ENCODE peak calls at places on chromosomes 6 and 20, in seven cellular contexts. K, P, U, V, W, A and O are unnamed samples.

GRCh38 chr6:24242924-24243323 is 114.9 kb downstream of the DCDC2 start:
- DNase-seq in K (no peak), P (no peak), U (no peak), V (no peak), W (no peak), A (no peak), O (no peak)

GRCh38 chr20:16922834-16923233 is 174.7 kb downstream of the OTOR start:
- DNase-seq in K (peak; percentile 48), P (peak; percentile 91), U (peak; percentile 81), V (no peak), W (no peak), A (peak; percentile 78), O (peak; percentile 90)

GRCh38 chr6:147154454-147154853 is 49.8 kb upstream of the STXBP5 start:
- DNase-seq in K (peak; percentile 30), P (no peak), U (peak; percentile 75), V (no peak), W (peak; percentile 9), A (peak; percentile 72), O (peak; percentile 79)

GRCh38 chr20:47318027-47318595 is 38.4 kb downstream of the ZMYND8 start:
- DNase-seq in K (peak; percentile 88), P (peak; percentile 37), U (peak; percentile 79), V (no peak), W (peak; percentile 94), A (no peak), O (peak; percentile 79)

GRCh38 chr20:44040202-44040915 is 125.7 kb downstream of the TOX2 start:
- DNase-seq in K (no peak), P (no peak), U (no peak), V (no peak), W (no peak), A (no peak), O (no peak)

GRCh38 chr6:158544428-158544827 is 15.5 kb upstream of the TMEM181 start:
- DNase-seq in K (no peak), P (no peak), U (no peak), V (no peak), W (no peak), A (no peak), O (no peak)

GRCh38 chr6:165864218-165864617 is 201.2 kb upstream of the PDE10A start:
- DNase-seq in K (no peak), P (no peak), U (no peak), V (no peak), W (no peak), A (no peak), O (no peak)

GRCh38 chr6:74001091-74001490 is 305.1 kb downstream of the CD109 start:
- DNase-seq in K (no peak), P (no peak), U (no peak), V (no peak), W (no peak), A (no peak), O (no peak)

GRCh38 chr20:34997171-34997570 is 41.5 kb downstream of the MYH7B start:
- DNase-seq in K (no peak), P (no peak), U (peak; percentile 27), V (no peak), W (no peak), A (no peak), O (peak; percentile 46)

GRCh38 chr6:81696505-81696904 is 56.0 kb downstream of the TENT5A start:
- DNase-seq in K (no peak), P (no peak), U (no peak), V (peak; percentile 44), W (peak; percentile 25), A (peak; percentile 16), O (peak; percentile 58)

GRCh38 chr20:48703107-48703506 is 124.7 kb downstream of the PREX1 start:
- DNase-seq in K (no peak), P (no peak), U (no peak), V (no peak), W (no peak), A (no peak), O (no peak)

GRCh38 chr20:62899633-62900051 is 26.7 kb downstream of the DIDO1 start:
- DNase-seq in K (peak; percentile 34), P (no peak), U (no peak), V (no peak), W (peak; percentile 66), A (no peak), O (peak; percentile 53)

GRCh38 chr20:62898970-62899632 is 27.2 kb downstream of the DIDO1 start:
- DNase-seq in K (no peak), P (no peak), U (no peak), V (peak; percentile 45), W (no peak), A (no peak), O (no peak)

GRCh38 chr20:62898093-62898964 is 28.0 kb downstream of the DIDO1 start:
- DNase-seq in K (no peak), P (no peak), U (no peak), V (no peak), W (no peak), A (no peak), O (no peak)

GRCh38 chr20:62896526-62896925 is 29.8 kb downstream of the DIDO1 start:
- DNase-seq in K (no peak), P (no peak), U (no peak), V (no peak), W (no peak), A (no peak), O (no peak)

GRCh38 chr20:62897666-62898065 is 28.6 kb downstream of the DIDO1 start:
- DNase-seq in K (no peak), P (no peak), U (no peak), V (no peak), W (no peak), A (no peak), O (no peak)
- H3K4me3 ChIP-seq in K (no peak overlapping the region), P (no peak overlapping the region), U (no peak overlapping the region), V (no peak overlapping the region), W (no peak overlapping the region), A (no peak overlapping the region), O (no peak overlapping the region)

DNA sequence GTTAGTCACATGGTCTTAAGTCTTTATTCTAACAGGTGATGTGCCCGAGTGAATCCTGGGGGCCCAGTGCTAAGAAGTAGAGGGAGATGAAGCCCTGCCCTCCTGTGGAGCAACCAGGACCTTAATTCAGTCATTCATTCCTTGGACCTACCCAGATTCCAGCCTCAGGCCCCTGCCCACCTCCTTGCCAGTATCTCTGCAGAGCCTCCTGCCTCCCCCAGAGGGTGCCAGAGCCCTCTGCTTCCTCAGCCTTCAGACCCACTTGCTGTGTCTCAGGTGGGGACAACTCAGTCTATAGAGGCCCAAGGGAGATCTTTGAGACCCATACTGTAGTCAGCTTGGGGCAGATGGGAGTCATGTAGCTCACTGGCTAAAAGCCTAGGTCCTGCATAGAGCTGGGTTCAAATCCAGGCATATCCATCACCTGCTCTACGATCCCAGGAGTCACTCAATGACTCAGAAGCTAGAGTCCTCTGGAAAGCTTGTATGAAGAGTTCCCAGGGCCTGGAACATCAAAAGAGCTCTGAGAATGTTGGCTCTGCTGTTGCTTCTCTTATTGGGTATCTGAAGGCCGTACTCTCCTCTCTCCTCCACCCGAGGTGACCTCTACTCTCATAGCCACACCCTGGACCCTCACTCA is 3.9 kb upstream of the SIGLEC1 start:
- DNase-seq in K (peak; percentile 72), P (peak; percentile 72), U (peak; percentile 18), V (peak; percentile 71), W (peak; percentile 65), A (peak; percentile 35), O (peak; percentile 74)
- TF ChIP-seq CTCF in K (peak; percentile 84), P (peak; percentile 88), U (peak; percentile 87), V (peak; percentile 83), W (peak; percentile 96), A (peak; percentile 84), O (peak; percentile 94)

GRCh38 chr6:151292974-151293373 is 53.2 kb downstream of the AKAP12 start:
- DNase-seq in K (peak; percentile 79), P (no peak), U (peak; percentile 23), V (no peak), W (no peak), A (peak; percentile 42), O (peak; percentile 87)

GRCh38 chr6:151288711-151289398 is 49.1 kb downstream of the AKAP12 start:
- DNase-seq in K (no peak), P (no peak), U (no peak), V (no peak), W (no peak), A (no peak), O (no peak)

GRCh38 chr6:151289399-151290007 is 49.7 kb downstream of the AKAP12 start:
- DNase-seq in K (peak; percentile 64), P (no peak), U (no peak), V (peak; percentile 16), W (no peak), A (no peak), O (peak; percentile 51)

GRCh38 chr6:151293621-151294020 is 53.9 kb downstream of the AKAP12 start:
- DNase-seq in K (no peak), P (no peak), U (no peak), V (no peak), W (no peak), A (no peak), O (peak; percentile 31)

DNA sequence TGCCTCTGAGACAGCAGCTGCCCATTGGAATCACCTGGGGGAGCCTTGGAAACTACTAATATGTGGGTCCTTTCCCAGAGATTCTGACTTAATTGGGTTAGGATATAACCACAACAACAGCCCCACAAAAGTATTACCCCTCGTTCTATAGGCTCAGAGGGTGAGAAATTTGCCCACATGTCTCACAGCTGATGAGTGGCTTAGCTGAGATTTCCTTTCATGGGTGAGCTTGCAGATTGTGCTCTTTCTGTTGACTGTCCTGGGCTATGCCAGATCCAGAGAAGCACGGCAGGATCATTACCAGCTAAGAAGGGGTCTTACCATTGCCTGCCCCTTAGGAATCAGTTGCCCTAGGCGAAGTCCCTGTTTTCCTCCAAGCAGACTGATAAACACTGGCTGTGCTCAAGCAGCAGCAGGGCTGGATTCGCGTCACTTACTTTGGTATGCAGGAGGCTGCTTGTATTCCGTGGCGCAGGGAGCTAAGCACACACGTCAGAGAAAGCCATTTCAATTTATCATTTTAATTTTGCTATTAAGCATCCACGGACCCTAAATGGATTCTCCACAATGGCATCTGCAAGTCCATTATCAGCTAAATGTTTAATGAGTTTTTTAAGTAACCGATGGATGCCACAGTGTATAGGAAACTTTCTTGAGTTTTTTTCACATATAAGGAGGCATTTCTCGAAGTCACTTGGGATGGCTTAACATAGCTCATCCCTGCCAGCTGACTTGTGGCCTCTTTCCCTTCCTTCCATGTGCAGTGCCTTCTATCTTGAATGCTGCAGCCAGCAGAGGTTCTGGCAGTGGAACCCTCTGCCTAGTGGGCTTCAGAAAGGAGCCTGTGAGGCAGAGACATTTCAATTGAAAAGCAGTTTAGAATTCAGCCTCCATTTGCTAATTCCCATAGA is 51.6 kb downstream of the AKAP12 start:
- DNase-seq in K (peak; percentile 96), P (no peak), U (no peak), V (no peak), W (no peak), A (peak; percentile 89), O (peak; percentile 92)
- H3K4me3 ChIP-seq in K (peak overlapping the region; percentile 5), P (no peak overlapping the region), U (no peak overlapping the region), V (no peak overlapping the region), W (no peak overlapping the region), A (no peak overlapping the region), O (no peak overlapping the region)

DNA sequence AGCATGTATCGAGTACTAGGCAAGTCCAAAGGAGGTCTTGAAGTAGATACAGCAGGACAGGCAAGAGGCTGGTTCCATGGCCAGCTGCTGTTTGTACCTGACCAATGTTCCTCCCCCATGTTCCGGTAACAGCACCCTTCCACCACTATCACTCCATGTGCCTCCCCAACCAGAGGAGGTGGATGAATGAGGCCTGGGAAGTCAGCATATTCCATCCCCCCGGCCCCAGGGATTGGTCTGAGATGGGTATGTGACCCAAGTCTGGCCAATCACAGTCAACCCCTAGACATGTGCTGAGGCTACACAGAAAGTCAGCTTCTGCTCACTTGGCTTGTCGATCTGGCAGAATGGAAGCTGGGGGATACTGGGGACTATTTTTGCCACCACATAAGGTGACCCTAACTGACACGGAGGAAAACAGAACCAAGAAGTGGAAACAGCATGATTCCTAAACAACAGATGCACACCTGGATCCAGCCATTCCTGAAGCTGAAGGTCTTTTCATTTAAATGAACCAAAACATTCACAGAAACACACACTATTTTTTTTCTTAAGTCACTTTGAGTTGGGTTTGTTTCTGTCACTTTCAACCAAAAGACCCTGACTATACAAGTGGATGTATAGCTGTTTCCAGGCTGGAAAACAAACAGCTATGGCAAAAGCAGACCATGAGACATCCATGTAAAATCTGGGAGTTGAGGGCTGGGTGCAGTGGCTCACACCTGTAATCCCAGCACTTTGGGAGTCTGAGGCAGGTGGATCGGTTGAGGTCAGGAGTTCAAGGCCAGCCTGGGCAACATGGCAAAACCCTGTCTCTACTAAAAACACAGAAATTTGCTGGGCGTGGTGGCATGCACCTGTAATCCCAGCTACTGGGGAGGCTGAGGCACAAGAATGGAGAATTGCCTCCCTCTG is 70.4 kb upstream of the PTPN1 start:
- DNase-seq in K (no peak), P (no peak), U (no peak), V (no peak), W (no peak), A (no peak), O (no peak)
- TF ChIP-seq CTCF in K (no peak), P (no peak), U (no peak), V (no peak), W (no peak), A (no peak), O (no peak)